ENCODE peak calls at places on chromosomes 13 and 19, in six cellular contexts. U is lung; W is effector memory CD4-positive, alpha-beta T cell; I is left ventricle myocardium inferior; Z is uterus; B is heart left ventricle. C is an unnamed sample. For H3K4me1, the result is how much of the 10 kb centered on the place peaks cover.

GRCh38 chr19:31589109-31589508 is 239.9 kb upstream of the TSHZ3 start:
- DNase-seq in I (no peak), B (no peak), W (no peak), Z (no peak), U (no peak), C (no peak)

GRCh38 chr19:58097349-58097748 is 682 bp downstream of the ZSCAN18 start:
- DNase-seq in W (no peak), I (no peak), B (no peak), U (no peak), Z (no peak), C (no peak)

GRCh38 chr13:77375554-77375953 is 48.7 kb upstream of the MYCBP2 start:
- DNase-seq in I (no peak), Z (no peak), U (no peak), B (no peak), W (no peak), C (no peak)

GRCh38 chr19:34838753-34839431 is 65.9 kb upstream of the ZNF599 start:
- DNase-seq in B (no peak), U (no peak), W (no peak), I (no peak), Z (no peak), C (peak)

GRCh38 chr13:95481051-95481775 is 71.3 kb upstream of the CLDN10 start:
- DNase-seq in U (no peak), W (no peak), B (no peak), Z (no peak), I (no peak), C (no peak)

GRCh38 chr13:28037399-28037798 is 48.9 kb upstream of the URAD start:
- DNase-seq in I (no peak), B (no peak), W (no peak), Z (no peak), U (no peak), C (no peak)

GRCh38 chr13:19085258-19085657 is 96.4 kb downstream of the TUBA3C start:
- DNase-seq in I (no peak), U (peak), Z (no peak), B (no peak), W (no peak), C (no peak)

GRCh38 chr19:17205237-17206140 is 9.7 kb upstream of the USE1 start:
- DNase-seq in Z (no peak), I (peak), B (peak), W (no peak), U (peak), C (peak)

GRCh38 chr19:36688058-36688457 is 646 bp downstream of the ZNF567 start:
- DNase-seq in I (no peak), B (no peak), W (no peak), U (no peak), Z (no peak), C (no peak)

GRCh38 chr13:58858870-58859371 is 1227.4 kb downstream of the PCDH17 start:
- DNase-seq in Z (no peak), U (no peak), W (no peak), I (no peak), B (peak), C (no peak)

GRCh38 chr13:57630661-57631606 is 610 bp upstream of the PCDH17 start:
- DNase-seq in I (no peak), U (no peak), B (no peak), Z (no peak), W (no peak), C (peak)

GRCh38 chr13:62643799-62644484 is 1228.3 kb upstream of the PCDH20 start:
- DNase-seq in B (no peak), Z (no peak), U (no peak), W (no peak), I (no peak), C (no peak)

GRCh38 chr13:100773923-100774641 is 99.5 kb upstream of the TMTC4 start:
- DNase-seq in B (no peak), I (no peak), Z (no peak), W (no peak), U (no peak), C (no peak)

GRCh38 chr13:101346942-101347728 is 69.2 kb downstream of the NALCN start:
- DNase-seq in U (no peak), I (no peak), B (no peak), W (no peak), Z (no peak), C (no peak)

GRCh38 chr19:6963937-6964336 is 57.3 kb downstream of the MBD3L2B start:
- DNase-seq in Z (no peak), B (no peak), I (no peak), W (no peak), U (no peak), C (no peak)

GRCh38 chr19:34676697-34677385 is at the start of gene SCGB2B2:
- DNase-seq in U (peak), W (no peak), B (peak), Z (no peak), I (no peak), C (no peak)

GRCh38 chr13:87497426-87497825 is 173.7 kb upstream of the SLITRK5 start:
- DNase-seq in W (no peak), B (no peak), Z (no peak), U (no peak), I (no peak), C (no peak)

GRCh38 chr19:15144046-15144646 is 36.9 kb downstream of the SYDE1 start:
- DNase-seq in I (no peak), U (no peak), B (no peak), Z (no peak), W (no peak), C (no peak)

GRCh38 chr19:52034051-52034728 is 6.0 kb upstream of the ZNF614 start:
- DNase-seq in B (no peak), U (no peak), I (no peak), Z (no peak), W (no peak), C (peak)
- H3K4me3 ChIP-seq in B (no peak), U (no peak), I (no peak), Z (no peak), W (no peak), C (no peak)

DNA sequence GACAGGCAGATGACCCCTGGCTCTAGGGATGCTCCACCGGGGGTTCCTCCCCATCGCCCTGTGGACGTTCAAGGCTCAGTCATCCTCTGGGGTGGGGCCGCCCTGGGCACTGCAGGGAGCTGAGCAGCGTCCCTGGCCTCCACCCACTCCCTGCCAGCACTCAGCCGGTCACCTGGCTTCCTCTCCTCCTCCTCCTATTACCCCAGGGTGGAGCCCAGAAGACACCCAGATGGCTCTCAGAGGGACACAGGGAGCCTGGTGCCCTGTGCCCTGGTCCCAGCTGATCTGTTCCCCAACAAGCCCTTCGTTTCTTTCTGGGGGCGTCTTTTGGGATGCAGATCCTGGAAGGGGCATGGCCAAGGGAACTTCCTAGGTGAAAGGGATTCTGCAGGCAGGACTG is 3.7 kb upstream of the MKNK2 start:
- DNase-seq in Z (no peak), I (no peak), W (no peak), B (no peak), U (no peak), C (no peak)
- H3K4me1 ChIP-seq in Z (under half), I (half or more), W (half or more), B (half or more), U (under half), C (under half)

DNA sequence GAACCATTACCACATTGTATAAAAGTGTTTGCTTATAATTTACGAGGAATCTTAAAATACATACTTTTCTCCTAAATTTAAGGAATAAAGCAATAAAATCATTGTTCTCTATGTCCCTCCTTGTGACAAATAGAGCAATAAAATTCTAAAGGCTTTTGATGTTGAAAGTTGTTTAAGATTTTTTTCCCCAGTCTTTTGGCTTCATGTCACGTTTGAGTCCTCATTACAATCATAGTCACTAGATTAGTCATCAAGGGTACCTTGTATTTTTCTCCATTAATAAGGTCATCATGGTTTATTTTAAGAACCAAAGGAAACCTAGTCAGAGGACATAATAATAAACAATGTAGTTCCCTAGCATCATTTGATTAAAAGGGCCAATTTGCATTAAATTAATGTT is 3.2 kb downstream of the WBP4 start:
- DNase-seq in U (no peak), Z (no peak), I (no peak), B (no peak), W (no peak), C (peak)
- H3K4me3 ChIP-seq in U (no peak), Z (no peak), I (peak), B (no peak), W (no peak), C (no peak)

GRCh38 chr19:2317300-2317699 is 9.3 kb upstream of the LINGO3 start:
- DNase-seq in W (no peak), B (no peak), I (no peak), Z (no peak), U (no peak), C (no peak)

GRCh38 chr19:2315818-2316353 is 7.9 kb upstream of the LINGO3 start:
- DNase-seq in Z (no peak), W (no peak), I (peak), U (peak), B (peak), C (peak)

GRCh38 chr19:2319551-2319950 is 8.8 kb downstream of the LSM7 start:
- DNase-seq in B (no peak), W (no peak), I (no peak), U (no peak), Z (no peak), C (no peak)

GRCh38 chr19:2318923-2319322 is 9.5 kb downstream of the LSM7 start:
- DNase-seq in B (no peak), U (no peak), W (no peak), Z (no peak), I (no peak), C (no peak)

GRCh38 chr19:2317756-2318155 is 9.8 kb upstream of the LINGO3 start:
- DNase-seq in Z (no peak), B (no peak), U (no peak), W (no peak), I (no peak), C (no peak)
- H3K4me1 ChIP-seq in Z (under half), B (under half), U (under half), W (under half), I (under half), C (under half)

GRCh38 chr19:11361037-11361770 is 6.0 kb downstream of the PLPPR2 start:
- DNase-seq in Z (no peak), B (peak), U (peak), W (no peak), I (no peak), C (peak)

GRCh38 chr19:11363881-11364280 is 8.6 kb downstream of the PLPPR2 start:
- DNase-seq in I (no peak), W (no peak), U (no peak), B (no peak), Z (no peak), C (no peak)

GRCh38 chr19:11359421-11359820 is 4.2 kb downstream of the PLPPR2 start:
- DNase-seq in W (no peak), U (no peak), Z (no peak), B (no peak), I (no peak), C (no peak)

GRCh38 chr19:11364296-11364904 is 9.2 kb downstream of the PLPPR2 start:
- DNase-seq in Z (no peak), B (no peak), I (no peak), U (no peak), W (no peak), C (no peak)

GRCh38 chr19:11361771-11362731 is 6.8 kb downstream of the PLPPR2 start:
- DNase-seq in I (no peak), U (no peak), B (no peak), Z (no peak), W (no peak), C (no peak)
- H3K4me3 ChIP-seq in I (no peak), U (no peak), B (no peak), Z (no peak), W (no peak), C (no peak)

GRCh38 chr13:112693831-112694497 is 4.1 kb downstream of the ATP11A start:
- DNase-seq in W (no peak), I (no peak), U (peak), B (no peak), Z (no peak), C (peak)

GRCh38 chr13:112699318-112699918 is 9.6 kb downstream of the ATP11A start:
- DNase-seq in B (no peak), W (no peak), I (no peak), U (no peak), Z (no peak), C (no peak)

GRCh38 chr13:112696001-112696868 is 6.4 kb downstream of the ATP11A start:
- DNase-seq in B (no peak), I (no peak), U (no peak), Z (no peak), W (no peak), C (no peak)

GRCh38 chr13:112697756-112698655 is 8.2 kb downstream of the ATP11A start:
- DNase-seq in B (no peak), U (no peak), W (no peak), I (no peak), Z (no peak), C (no peak)

DNA sequence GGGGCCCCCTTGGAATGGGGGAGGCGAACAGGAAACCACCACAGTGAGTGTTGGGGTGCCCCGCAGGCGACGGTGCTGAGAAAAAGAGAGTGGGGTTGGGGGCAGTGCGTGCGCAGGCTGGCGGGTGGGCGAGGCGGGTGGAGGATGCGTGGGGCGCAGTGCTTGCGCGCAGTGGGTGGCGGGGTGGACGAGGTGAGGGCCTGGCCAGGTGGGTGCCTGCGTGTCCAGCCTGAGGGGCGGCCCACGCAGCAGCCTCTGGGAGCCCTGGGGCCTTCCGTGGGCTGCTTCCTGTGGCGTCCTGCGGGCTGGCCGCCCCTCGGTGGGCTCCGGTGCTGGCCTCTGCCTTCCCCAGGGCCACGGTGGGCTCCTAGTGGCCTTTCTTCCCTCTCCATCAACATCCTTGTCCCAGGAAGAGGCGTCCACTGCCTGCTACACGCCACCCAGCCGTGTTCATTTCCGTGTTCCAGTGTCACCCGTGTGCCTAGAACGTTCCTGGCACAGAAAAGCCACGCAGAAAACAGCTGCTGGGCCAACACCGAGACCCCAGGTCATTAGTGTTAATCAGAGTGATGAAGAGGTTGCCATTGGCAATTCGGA is 7.1 kb downstream of the ATP11A start:
- DNase-seq in Z (no peak), B (no peak), U (no peak), W (no peak), I (no peak), C (no peak)
- H3K4me1 ChIP-seq in Z (under half), B (half or more), U (under half), W (under half), I (half or more), C (under half)

GRCh38 chr13:97901716-97902115 is 51.8 kb upstream of the IPO5 start:
- DNase-seq in U (no peak), B (no peak), W (no peak), I (no peak), Z (no peak), C (no peak)
- H3K4me3 ChIP-seq in U (no peak), B (no peak), W (no peak), I (no peak), Z (no peak), C (no peak)

DNA sequence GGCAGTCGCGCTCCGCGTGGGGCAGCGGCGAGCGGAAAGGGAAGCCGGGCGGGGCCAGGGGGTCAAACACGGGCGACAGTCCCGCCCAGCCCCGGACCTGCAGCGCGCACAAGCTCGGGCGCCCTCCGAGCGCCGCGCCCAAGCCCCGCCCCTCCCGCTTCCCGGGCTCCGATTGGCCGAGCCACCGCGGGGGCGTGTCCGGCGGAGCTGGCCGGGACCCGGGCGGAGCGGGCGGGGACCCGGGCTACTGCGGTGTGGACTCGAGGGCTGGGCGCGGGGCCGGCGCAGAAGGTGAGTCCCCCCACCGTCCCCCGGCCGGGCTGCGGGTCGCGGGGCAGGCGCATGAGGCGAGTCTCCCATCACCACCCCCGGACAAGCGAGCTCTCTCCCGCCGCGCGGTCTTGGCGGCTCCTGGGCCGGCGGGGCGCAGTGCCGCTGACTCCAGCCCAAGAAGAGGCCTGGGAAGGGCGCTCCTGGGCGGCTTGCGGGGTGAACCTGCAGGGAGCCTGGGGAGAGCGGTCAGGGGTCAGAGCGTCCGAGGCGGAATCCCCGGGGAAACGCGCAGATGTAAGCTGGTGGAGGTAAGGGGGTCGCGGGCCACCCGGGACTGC is at the start of gene PLEKHF1:
- DNase-seq in Z (peak), B (peak), I (peak), U (peak), W (peak), C (peak)
- H3K4me1 ChIP-seq in Z (under half), B (half or more), I (half or more), U (under half), W (under half), C (under half)